ENCODE peak calls at places on chromosomes 7 and 10, in six cellular contexts. A, B, L, T, P and C are unnamed samples.

GRCh38 chr10:34434119-34434594 is 380.9 kb downstream of the PARD3 start:
- DNase-seq in T (no peak), A (no peak), B (no peak), P (no peak), L (no peak), C (no peak)

GRCh38 chr7:118013252-118014010 is 140.2 kb upstream of the CTTNBP2 start:
- DNase-seq in P (no peak), B (no peak), A (no peak), T (no peak), L (no peak), C (no peak)

GRCh38 chr10:47396311-47396717 is 12.2 kb upstream of the ZNF488 start:
- DNase-seq in A (no peak), B (no peak), T (no peak), L (no peak), P (peak), C (no peak)

GRCh38 chr7:122532406-122533269 is 166.3 kb downstream of the RNF133 start:
- DNase-seq in P (no peak), L (no peak), B (no peak), A (no peak), T (no peak), C (no peak)

GRCh38 chr10:114189700-114190099 is 10.5 kb downstream of the TDRD1 start:
- DNase-seq in A (no peak), P (no peak), L (no peak), B (no peak), T (no peak), C (no peak)

GRCh38 chr10:7700577-7701125 is 2.5 kb upstream of the ITIH2 start:
- DNase-seq in B (no peak), P (no peak), L (no peak), A (no peak), T (no peak), C (no peak)

GRCh38 chr7:116367171-116367813 is 132.2 kb upstream of the CAV2 start:
- DNase-seq in T (no peak), A (no peak), P (no peak), L (no peak), B (no peak), C (no peak)

GRCh38 chr10:61789031-61789430 is 112.5 kb upstream of the ARID5B start:
- DNase-seq in T (no peak), A (no peak), P (no peak), L (no peak), B (no peak), C (no peak)

GRCh38 chr7:31814187-31814586 is 127.2 kb downstream of the PPP1R17 start:
- DNase-seq in L (no peak), A (no peak), T (no peak), B (no peak), P (no peak), C (no peak)

GRCh38 chr7:48078470-48078869 is 10.6 kb upstream of the UPP1 start:
- DNase-seq in A (no peak), P (peak), L (no peak), B (no peak), T (no peak), C (no peak)

GRCh38 chr7:151306374-151306773 is 35.2 kb upstream of the NUB1 start:
- DNase-seq in T (no peak), L (no peak), P (no peak), A (no peak), B (no peak), C (no peak)

GRCh38 chr7:46695045-46695708 is 774.1 kb upstream of the IGFBP3 start:
- DNase-seq in L (no peak), P (peak), A (no peak), B (no peak), T (no peak), C (no peak)

GRCh38 chr7:112995091-112995824 is 91.4 kb downstream of the GPR85 start:
- DNase-seq in A (no peak), B (no peak), T (no peak), P (no peak), L (no peak), C (peak)

GRCh38 chr10:24988831-24989769 is 26.9 kb downstream of the ENKUR start:
- DNase-seq in L (no peak), P (no peak), A (no peak), B (no peak), T (no peak), C (no peak)

GRCh38 chr7:16554518-16555236 is 28.1 kb downstream of the LRRC72 start:
- DNase-seq in B (no peak), L (no peak), A (no peak), P (no peak), T (no peak), C (peak)

GRCh38 chr7:121529003-121529402 is 132.9 kb upstream of the FAM3C start:
- DNase-seq in B (no peak), A (no peak), L (no peak), P (no peak), T (no peak), C (no peak)

DNA sequence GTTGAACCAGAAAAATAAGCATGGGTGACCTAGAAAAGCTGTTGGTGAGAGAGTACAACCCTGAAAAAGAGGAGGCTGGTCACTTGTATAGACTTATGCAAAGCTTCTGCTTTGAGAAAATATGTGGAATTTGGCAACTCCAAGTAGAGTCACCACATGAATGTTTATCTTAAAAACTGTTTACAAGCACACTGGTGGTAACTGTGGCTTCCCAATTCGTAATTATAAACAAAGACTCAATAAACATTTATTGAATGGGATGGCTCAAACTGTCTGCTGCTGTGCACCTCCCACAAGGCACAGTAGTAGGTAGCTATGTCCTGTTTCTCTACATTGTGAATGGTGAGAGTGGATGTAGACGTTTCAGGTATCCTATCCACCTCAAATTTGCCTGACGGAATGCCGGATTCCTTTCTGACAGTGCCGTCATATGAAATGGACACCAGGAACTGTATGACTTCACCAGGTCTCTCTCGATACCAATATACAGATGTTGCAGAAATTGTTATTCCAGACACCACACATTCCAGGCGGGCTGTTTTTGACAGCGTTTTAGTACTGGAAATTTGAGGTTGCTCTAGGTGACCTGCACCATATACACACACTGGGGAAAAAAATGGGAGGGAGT is 43.4 kb upstream of the TARP start:
- DNase-seq in L (no peak), T (no peak), A (no peak), B (no peak), P (no peak), C (no peak)
- H3K4me3 ChIP-seq in L (no peak), T (no peak), A (no peak), B (no peak), P (no peak), C (no peak)

GRCh38 chr7:28955356-28955722 is 2.8 kb downstream of the TRIL start:
- DNase-seq in B (no peak), T (no peak), P (no peak), L (no peak), A (no peak), C (no peak)

GRCh38 chr7:28953628-28954027 is 4.5 kb downstream of the TRIL start:
- DNase-seq in A (no peak), B (no peak), T (no peak), P (no peak), L (no peak), C (no peak)

GRCh38 chr7:28954446-28954845 is 3.7 kb downstream of the TRIL start:
- DNase-seq in P (no peak), A (no peak), B (no peak), L (no peak), T (no peak), C (no peak)

GRCh38 chr7:28955723-28956607 is 2.2 kb downstream of the TRIL start:
- DNase-seq in B (peak), P (no peak), T (no peak), A (peak), L (peak), C (peak)

GRCh38 chr7:28954936-28955335 is 3.2 kb downstream of the TRIL start:
- DNase-seq in L (no peak), T (no peak), A (no peak), P (no peak), B (no peak), C (no peak)
- H3K4me3 ChIP-seq in L (no peak), T (no peak), A (no peak), P (no peak), B (no peak), C (peak)

GRCh38 chr7:65983965-65984654 is 2.1 kb upstream of the GUSB start:
- DNase-seq in P (peak), A (peak), L (no peak), B (no peak), T (no peak), C (no peak)

GRCh38 chr7:65981965-65982792 is at the start of gene GUSB:
- DNase-seq in T (peak), L (peak), P (peak), B (peak), A (peak), C (peak)

GRCh38 chr7:65978891-65979582 is 3.0 kb downstream of the GUSB start:
- DNase-seq in B (no peak), T (no peak), P (no peak), L (no peak), A (peak), C (no peak)

GRCh38 chr7:65979583-65980477 is 2.2 kb downstream of the GUSB start:
- DNase-seq in L (no peak), B (no peak), P (no peak), T (no peak), A (peak), C (no peak)

DNA sequence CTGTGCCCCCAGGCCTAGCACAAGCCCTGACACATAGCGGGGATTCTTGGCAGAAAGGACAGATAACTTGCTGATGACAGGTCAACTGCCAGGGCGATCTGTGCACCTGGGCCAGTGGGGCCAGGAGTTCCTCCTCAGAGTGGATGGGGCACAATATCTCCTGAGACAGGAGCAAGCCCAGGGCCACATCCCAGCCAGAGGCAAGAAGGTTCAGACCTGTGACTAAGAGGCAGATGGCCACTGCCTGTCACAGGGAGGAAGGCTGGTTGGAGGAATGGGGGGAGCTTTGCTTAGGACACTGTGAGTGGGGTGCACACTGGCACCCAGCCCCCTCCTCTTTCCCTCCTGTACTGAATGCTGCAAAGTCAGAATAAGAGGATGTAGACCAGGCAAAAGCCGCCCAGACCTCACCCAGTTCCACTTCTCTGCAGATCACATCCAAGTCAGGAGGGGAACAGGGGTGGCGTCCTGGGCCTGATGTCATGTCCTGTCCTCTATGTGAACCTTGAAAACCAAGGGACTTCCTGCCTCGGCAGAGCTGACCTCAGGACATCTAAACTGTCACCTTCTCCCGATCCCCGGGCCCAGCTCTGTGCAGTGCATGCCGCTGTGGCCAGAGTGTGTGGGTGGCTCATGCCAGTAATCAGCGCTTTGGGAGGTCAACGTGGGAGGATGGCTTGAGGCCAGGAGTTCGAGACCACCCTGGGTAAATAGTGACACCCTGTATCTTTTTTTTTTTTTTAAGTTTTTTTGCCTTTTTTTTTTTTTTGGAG is 1.3 kb downstream of the GUSB start:
- DNase-seq in P (no peak), L (peak), T (peak), A (peak), B (peak), C (peak)
- H3K4me3 ChIP-seq in P (peak), L (peak), T (peak), A (peak), B (peak), C (peak)

GRCh38 chr7:98870071-98870651 is 347 bp upstream of the TMEM130 start:
- DNase-seq in L (peak), T (peak), P (peak), B (no peak), A (no peak), C (peak)

GRCh38 chr7:98869374-98870070 is at the start of gene TMEM130:
- DNase-seq in B (no peak), T (no peak), A (no peak), P (no peak), L (no peak), C (no peak)

GRCh38 chr7:98867271-98867701 is 2.5 kb downstream of the TMEM130 start:
- DNase-seq in A (no peak), T (no peak), B (no peak), P (no peak), L (no peak), C (no peak)

GRCh38 chr7:98868450-98868849 is 1.4 kb downstream of the TMEM130 start:
- DNase-seq in A (no peak), L (no peak), B (no peak), T (no peak), P (no peak), C (no peak)

DNA sequence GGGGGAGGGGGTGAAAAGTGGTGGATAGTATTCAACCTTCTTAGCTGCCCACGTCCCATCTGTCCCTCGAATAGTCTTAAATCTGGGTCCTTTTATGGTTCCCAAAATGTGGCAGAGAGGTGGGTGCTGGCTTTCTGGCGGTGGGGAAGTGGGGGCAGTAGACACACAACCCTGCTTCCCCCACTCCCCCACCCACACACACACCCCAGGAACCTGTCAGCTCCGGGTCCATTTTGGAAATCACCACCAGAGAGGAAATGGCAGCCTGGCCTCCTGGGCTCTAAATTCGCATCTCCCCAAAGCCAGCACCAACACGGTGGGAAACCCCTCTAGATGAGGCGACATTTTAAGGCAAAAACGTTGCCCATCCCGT is 827 bp downstream of the TMEM130 start:
- DNase-seq in L (no peak), B (no peak), P (no peak), A (no peak), T (no peak), C (no peak)
- H3K4me3 ChIP-seq in L (no peak), B (no peak), P (no peak), A (peak), T (no peak), C (peak)